ENCODE peak calls at places on chromosome 6, in four cellular contexts. A is HepG2, R is A549, K is K562. H is an unnamed sample.

GRCh38 chr6:21438237-21438985 is 155.1 kb upstream of the SOX4 start:
- DNase-seq in A (no peak), R (no peak), K (no peak), H (no peak)

GRCh38 chr6:126056355-126057004 is 70.1 kb downstream of the TRMT11 start:
- DNase-seq in A (no peak), R (no peak), K (peak), H (no peak)

GRCh38 chr6:27352850-27353249 is 35.7 kb upstream of the ZNF391 start:
- DNase-seq in A (no peak), R (no peak), K (no peak), H (no peak)

GRCh38 chr6:117906905-117907599 is at the start of gene SLC35F1:
- DNase-seq in A (peak), R (peak), K (peak), H (no peak)

GRCh38 chr6:161169690-161170089 is 104.2 kb downstream of the AGPAT4 start:
- DNase-seq in A (no peak), R (no peak), K (peak), H (no peak)

GRCh38 chr6:1436334-1437306 is 47.2 kb downstream of the FOXF2 start:
- DNase-seq in A (peak), R (peak), K (peak), H (peak)

GRCh38 chr6:114376611-114377206 is 33.9 kb upstream of the HS3ST5 start:
- DNase-seq in A (peak), R (no peak), K (no peak), H (no peak)

GRCh38 chr6:168345896-168346754 is 26.5 kb upstream of the DACT2 start:
- DNase-seq in A (no peak), R (no peak), K (no peak), H (no peak)

GRCh38 chr6:54299542-54300269 is 8.5 kb upstream of the TINAG start:
- DNase-seq in A (no peak), R (no peak), K (no peak), H (no peak)

GRCh38 chr6:6820688-6821238 is 232.2 kb downstream of the LY86 start:
- DNase-seq in A (no peak), R (no peak), K (no peak), H (peak)
- TF ChIP-seq RNF2 in A (no peak), R (no peak), K (no peak), H (no peak)

DNA sequence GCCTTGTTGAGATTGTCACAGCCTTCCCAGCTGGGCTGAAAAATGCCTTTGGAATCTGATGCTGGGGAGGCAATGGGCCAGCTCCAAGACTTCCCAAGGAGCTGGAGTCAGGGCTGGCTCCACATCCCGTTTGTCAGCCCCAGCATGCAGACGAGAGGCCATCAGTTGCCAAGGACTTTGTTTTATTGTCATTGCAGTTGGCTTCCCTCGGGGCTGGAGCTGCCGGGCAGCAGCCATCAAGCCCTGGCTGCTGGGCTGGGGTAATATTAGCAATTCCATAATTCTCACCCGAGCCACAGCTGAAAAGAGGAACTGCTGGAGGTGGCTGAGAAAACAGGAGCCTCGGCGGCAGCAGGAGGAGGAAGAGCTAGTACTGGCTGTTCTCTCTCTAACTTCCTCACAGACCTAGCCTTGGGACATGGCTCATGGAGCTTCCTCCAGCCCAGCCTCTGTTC is 182.5 kb downstream of the CDC5L start:
- DNase-seq in A (no peak), R (no peak), K (no peak), H (no peak)
- TF ChIP-seq RNF2 in A (no peak), R (no peak), K (no peak), H (no peak)

DNA sequence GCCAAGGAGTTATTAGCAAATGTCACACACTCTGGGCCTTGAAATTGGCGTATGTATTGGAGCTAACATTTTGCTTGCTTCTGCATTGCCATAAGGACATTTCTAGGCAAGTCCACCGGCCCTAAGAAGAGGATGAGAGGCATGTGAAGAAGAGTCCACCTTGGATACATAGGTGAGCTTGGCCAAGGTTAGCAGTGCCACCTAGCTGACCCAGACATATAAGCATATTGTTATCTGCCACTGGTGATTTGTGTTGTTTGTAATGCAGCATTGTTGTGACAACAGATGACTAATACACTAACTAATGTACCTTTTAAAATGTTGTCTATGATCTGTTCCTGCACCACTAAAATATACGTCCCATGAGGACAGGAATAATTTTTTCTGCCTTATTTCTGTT is 24.8 kb upstream of the HLA-DQA2 start:
- DNase-seq in A (no peak), R (no peak), K (no peak), H (no peak)
- TF ChIP-seq RNF2 in A (no peak), R (no peak), K (no peak), H (no peak)

GRCh38 chr6:143115698-143116097 is 55.0 kb downstream of the AIG1 start:
- DNase-seq in A (no peak), R (no peak), K (no peak), H (no peak)
- TF ChIP-seq RNF2 in A (no peak), R (no peak), K (no peak), H (no peak)

DNA sequence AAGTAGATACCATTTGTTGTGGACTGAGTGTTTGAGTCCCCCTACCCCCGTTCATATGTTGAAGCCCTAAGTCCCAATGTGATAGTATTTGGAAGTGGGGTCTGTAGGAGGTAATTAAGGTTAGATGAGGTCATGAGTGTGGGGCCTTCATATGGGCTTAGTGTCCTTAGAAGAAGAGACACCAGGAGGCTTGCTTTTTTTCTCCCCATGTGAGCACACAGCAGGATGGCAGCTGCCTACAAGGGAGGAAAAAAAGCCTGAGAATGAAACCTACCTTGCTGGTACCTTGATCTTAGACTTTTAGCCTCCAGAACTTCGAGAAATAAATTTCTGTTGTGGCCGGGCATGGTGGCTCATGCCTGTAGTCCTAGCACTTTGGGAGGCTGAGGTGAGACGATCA is 67.9 kb upstream of the TULP4 start:
- DNase-seq in A (no peak), R (no peak), K (no peak), H (no peak)
- TF ChIP-seq RNF2 in A (no peak), R (no peak), K (no peak), H (no peak)

GRCh38 chr6:3280866-3281465 is 22.2 kb downstream of the PSMG4 start:
- DNase-seq in A (no peak), R (no peak), K (no peak), H (no peak)
- TF ChIP-seq RNF2 in A (no peak), R (no peak), K (no peak), H (no peak)